ENCODE peak calls at places on chromosomes 3 and 15, in four cellular contexts. V is dorsolateral prefrontal cortex, Q is DMS 273 treated with DMSO at 0.1 percent for 48 hours, D is Peyer's patch. E is an unnamed sample.

GRCh38 chr15:60525640-60526039 is 46.7 kb upstream of the ICE2 start:
- DNase-seq in V (no peak), Q (no peak), D (no peak), E (no peak)

GRCh38 chr3:175493296-175493695 is 634.2 kb downstream of the NAALADL2 start:
- DNase-seq in V (no peak), Q (no peak), D (no peak), E (no peak)

GRCh38 chr3:184168363-184169120 is 6.1 kb upstream of the AP2M1 start:
- DNase-seq in V (no peak), Q (no peak), D (no peak), E (no peak)

GRCh38 chr3:42698911-42699230 is 3.7 kb downstream of the HHATL start:
- DNase-seq in V (no peak), Q (no peak), D (no peak), E (no peak)

GRCh38 chr3:129653019-129653418 is 46.5 kb upstream of the PLXND1 start:
- DNase-seq in V (no peak), Q (no peak), D (no peak), E (no peak)

GRCh38 chr3:119579366-119580147 is at the start of gene ADPRH:
- DNase-seq in V (peak; percentile 58), Q (no peak), D (peak; percentile 85), E (no peak)

GRCh38 chr3:149752788-149753136 is 473 bp upstream of the COMMD2 start:
- DNase-seq in V (no peak), Q (no peak), D (no peak), E (no peak)

GRCh38 chr15:60423540-60423939 is 25.8 kb upstream of the ANXA2 start:
- DNase-seq in V (no peak), Q (no peak), D (no peak), E (no peak)

GRCh38 chr15:83656192-83656591 is 2.3 kb downstream of the ADAMTSL3 start:
- DNase-seq in V (no peak), Q (no peak), D (no peak), E (no peak)

GRCh38 chr15:52503788-52504496 is 24.7 kb downstream of the MYO5A start:
- DNase-seq in V (no peak), Q (no peak), D (no peak), E (no peak)

GRCh38 chr3:112604536-112604935 is 36.4 kb downstream of the CCDC80 start:
- DNase-seq in V (no peak), Q (no peak), D (no peak), E (no peak)

GRCh38 chr3:9810357-9810726 is 280 bp downstream of the TTLL3 start:
- DNase-seq in V (no peak), Q (no peak), D (no peak), E (no peak)

GRCh38 chr3:12590096-12590495 is 33.2 kb downstream of the MKRN2 start:
- DNase-seq in V (no peak), Q (no peak), D (no peak), E (no peak)

GRCh38 chr3:119418641-119419040 is 44.8 kb downstream of the TMEM39A start:
- DNase-seq in V (no peak), Q (no peak), D (no peak), E (no peak)

GRCh38 chr3:23807161-23808015 is 1.6 kb downstream of the UBE2E1 start:
- DNase-seq in V (no peak), Q (no peak), D (no peak), E (no peak)

GRCh38 chr15:61459785-61460707 is 230.9 kb upstream of the RORA start:
- DNase-seq in V (no peak), Q (no peak), D (no peak), E (no peak)

GRCh38 chr15:49370782-49371181 is 52.3 kb upstream of the FGF7 start:
- DNase-seq in V (no peak), Q (no peak), D (no peak), E (no peak)

GRCh38 chr15:89401636-89402252 is 67.1 kb upstream of the POLG start:
- DNase-seq in V (no peak), Q (no peak), D (no peak), E (no peak)

GRCh38 chr15:99345832-99346462 is 94.7 kb downstream of the LRRC28 start:
- DNase-seq in V (no peak), Q (no peak), D (no peak), E (no peak)

GRCh38 chr3:97793415-97794019 is 28.3 kb upstream of the CRYBG3 start:
- DNase-seq in V (no peak), Q (peak; percentile 43), D (no peak), E (peak; percentile 48)

GRCh38 chr3:181976526-181976925 is 264.8 kb downstream of the SOX2 start:
- DNase-seq in V (no peak), Q (no peak), D (no peak), E (no peak)

GRCh38 chr3:13470894-13471574 is 9.1 kb upstream of the HDAC11 start:
- DNase-seq in V (peak; percentile 12), Q (no peak), D (peak; percentile 62), E (no peak)

GRCh38 chr15:55289011-55289572 is 521 bp downstream of the RAB27A start:
- DNase-seq in V (no peak), Q (peak; percentile 15), D (peak; percentile 55), E (no peak)

GRCh38 chr15:80487884-80488283 is 83.7 kb downstream of the ARNT2 start:
- DNase-seq in V (no peak), Q (no peak), D (no peak), E (no peak)

GRCh38 chr3:71487418-71487817 is 96.1 kb downstream of the FOXP1 start:
- DNase-seq in V (no peak), Q (no peak), D (no peak), E (no peak)

GRCh38 chr3:10505050-10505790 is at the start of gene ATP2B2:
- DNase-seq in V (no peak), Q (peak; percentile 20), D (no peak), E (no peak)

GRCh38 chr15:33476908-33477307 is 166.1 kb downstream of the RYR3 start:
- DNase-seq in V (no peak), Q (no peak), D (no peak), E (no peak)

GRCh38 chr15:69600556-69601085 is 148.0 kb downstream of the RPLP1 start:
- DNase-seq in V (no peak), Q (no peak), D (no peak), E (no peak)

GRCh38 chr15:64883097-64883581 is 28.6 kb upstream of the ANKDD1A start:
- DNase-seq in V (no peak), Q (no peak), D (no peak), E (no peak)

GRCh38 chr3:197501496-197501878 is 54.3 kb downstream of the BDH1 start:
- DNase-seq in V (no peak), Q (peak; percentile 35), D (no peak), E (peak; percentile 59)

GRCh38 chr15:100686725-100687488 is 84.5 kb downstream of the ASB7 start:
- DNase-seq in V (no peak), Q (no peak), D (no peak), E (no peak)

GRCh38 chr15:57675481-57676181 is 30.9 kb upstream of the POLR2M start:
- DNase-seq in V (no peak), Q (no peak), D (no peak), E (no peak)

GRCh38 chr15:57861039-57861638 is 154.6 kb downstream of the POLR2M start:
- DNase-seq in V (no peak), Q (no peak), D (no peak), E (peak; percentile 39)